ENCODE peak calls at places on chromosomes 12 and 14, in ten cellular contexts. B, S, P, Q, H, Y, L, F, N and K are unnamed samples.

GRCh38 chr12:120764766-120765165 is 39.1 kb downstream of the ACADS start:
- DNase-seq in L (no peak), H (no peak), Q (no peak), P (no peak), S (no peak), Y (no peak), N (no peak), F (no peak), B (no peak), K (no peak)

GRCh38 chr14:81511110-81511900 is 22.3 kb downstream of the SEL1L start:
- DNase-seq in S (no peak), N (no peak), Q (no peak), B (no peak), H (no peak), L (no peak), P (no peak), Y (no peak), F (no peak), K (no peak)

GRCh38 chr14:79724934-79725717 is 486.2 kb downstream of the DIO2 start:
- DNase-seq in P (no peak), B (no peak), H (no peak), Y (no peak), Q (no peak), L (peak; percentile 80), F (no peak), S (peak; percentile 26), N (no peak), K (no peak)

GRCh38 chr12:64428956-64429355 is 23.0 kb upstream of the TBK1 start:
- DNase-seq in S (no peak), P (no peak), Q (no peak), F (no peak), B (no peak), N (no peak), L (no peak), Y (no peak), H (no peak), K (no peak)

GRCh38 chr14:95460647-95461478 is 55.6 kb downstream of the SYNE3 start:
- DNase-seq in N (no peak), F (peak; percentile 37), S (no peak), L (no peak), H (peak; percentile 59), P (peak; percentile 79), Y (no peak), B (peak; percentile 63), Q (peak; percentile 61), K (no peak)

GRCh38 chr14:87994974-87995373 is 2.0 kb upstream of the GALC start:
- DNase-seq in N (no peak), H (no peak), P (no peak), B (no peak), L (no peak), Y (no peak), Q (no peak), F (no peak), S (no peak), K (no peak)

GRCh38 chr12:63668028-63668799 is at the start of gene DPY19L2:
- DNase-seq in F (no peak), L (peak; percentile 82), N (peak; percentile 83), S (peak; percentile 43), Q (peak; percentile 40), P (peak; percentile 52), H (peak; percentile 36), Y (peak; percentile 56), B (peak; percentile 93), K (peak; percentile 83)

GRCh38 chr14:61471297-61471980 is 150.1 kb downstream of the PRKCH start:
- DNase-seq in P (no peak), F (no peak), B (no peak), L (no peak), N (no peak), Q (no peak), H (no peak), S (no peak), Y (no peak), K (no peak)

GRCh38 chr14:22266141-22266442 is 322.9 kb downstream of the DAD1 start:
- DNase-seq in L (no peak), S (no peak), Q (no peak), Y (no peak), H (no peak), F (no peak), N (no peak), B (no peak), P (peak; percentile 18), K (no peak)

GRCh38 chr14:25150401-25150800 is 100.5 kb upstream of the STXBP6 start:
- DNase-seq in S (no peak), H (no peak), Y (no peak), F (no peak), Q (no peak), L (no peak), N (no peak), P (peak; percentile 10), B (no peak), K (no peak)

GRCh38 chr12:124620606-124621295 is 53.3 kb upstream of the NCOR2 start:
- DNase-seq in F (no peak), N (no peak), P (peak; percentile 33), B (no peak), S (no peak), L (no peak), Y (no peak), Q (no peak), H (no peak), K (no peak)

GRCh38 chr12:100758083-100758482 is 36.5 kb upstream of the ANO4 start:
- DNase-seq in L (no peak), H (no peak), B (no peak), Q (no peak), Y (no peak), F (no peak), N (no peak), S (no peak), P (no peak), K (no peak)

DNA sequence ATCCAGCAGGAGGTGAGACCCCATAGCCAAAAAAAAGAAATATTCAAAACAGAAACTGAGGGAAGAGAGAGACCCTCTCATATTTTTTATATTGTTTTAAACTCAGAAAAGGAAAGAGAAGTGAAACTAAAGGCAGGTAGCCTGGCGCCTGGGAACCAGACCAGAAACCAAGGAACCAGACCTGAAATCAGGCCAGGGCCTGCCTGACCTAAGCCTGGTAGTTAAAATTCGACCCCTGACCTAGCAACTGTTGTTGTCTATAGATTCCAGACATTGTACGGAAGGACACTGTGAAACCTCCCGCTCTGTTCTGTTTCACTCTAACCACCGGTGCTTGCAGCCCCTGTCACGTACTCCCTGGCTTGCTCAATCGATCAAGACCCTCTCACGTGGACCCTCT is 38.5 kb upstream of the CD163 start:
- DNase-seq in F (no peak), S (no peak), Y (no peak), Q (no peak), N (no peak), B (no peak), P (no peak), H (no peak), L (no peak), K (no peak)
- H3K27ac ChIP-seq in F (no peak overlapping the region), S (peak overlapping the region; percentile 17), Y (no peak overlapping the region), Q (no peak overlapping the region), N (peak overlapping the region; percentile 79), B (no peak overlapping the region), P (no peak overlapping the region), H (peak overlapping the region; percentile 3), L (no peak overlapping the region), K (peak overlapping the region; percentile 5)

DNA sequence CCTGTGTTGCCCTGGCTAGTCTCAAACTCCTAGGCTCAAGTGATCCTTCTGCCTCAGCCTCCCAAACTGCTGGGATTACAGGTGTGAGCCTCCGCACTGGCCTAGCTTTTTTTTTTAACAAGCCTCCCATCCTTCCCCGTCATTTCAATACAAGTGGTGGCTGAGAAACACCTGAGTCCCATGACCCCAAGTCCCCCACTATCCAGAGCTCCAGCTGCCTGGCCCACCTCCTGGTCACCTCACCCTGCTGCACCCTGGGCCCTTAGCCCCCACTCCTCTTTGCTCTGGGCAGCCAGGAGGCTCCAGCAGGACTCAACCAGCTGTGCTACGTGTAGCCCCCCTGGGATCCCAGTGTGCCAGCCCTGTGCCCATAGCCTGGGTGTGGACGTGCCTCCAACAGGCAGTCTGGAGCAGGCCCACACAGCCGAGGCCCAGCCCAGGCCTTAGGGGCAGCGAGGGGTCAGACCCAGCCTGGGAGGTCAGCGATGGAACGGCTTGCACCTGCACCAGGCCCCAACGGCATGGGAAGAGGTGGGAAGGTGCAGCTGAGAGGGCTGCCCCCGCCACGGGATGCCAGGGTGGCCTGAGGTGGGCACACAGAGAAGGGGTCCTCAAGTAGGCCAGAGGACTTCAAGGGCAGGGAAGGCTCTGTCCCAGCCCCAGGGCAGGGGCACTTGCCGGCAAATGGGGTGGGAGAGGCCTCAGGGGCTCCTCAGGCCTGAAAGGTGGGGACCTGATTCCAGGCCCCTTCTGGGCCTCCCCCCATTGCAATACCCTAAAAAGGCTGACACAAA is 6.5 kb downstream of the AHNAK2 start:
- DNase-seq in Q (no peak), N (peak; percentile 62), S (no peak), P (no peak), F (no peak), H (no peak), Y (no peak), B (no peak), L (no peak), K (no peak)
- TF ChIP-seq POLR2A in Q (no peak), N (no peak), S (no peak), P (no peak), F (no peak), H (no peak), Y (no peak), B (no peak), L (no peak), K (no peak)

GRCh38 chr12:13075786-13076570 is 27.5 kb downstream of the GSG1 start:
- DNase-seq in B (no peak), P (no peak), Q (no peak), F (no peak), Y (no peak), S (no peak), N (no peak), L (no peak), H (no peak), K (no peak)

GRCh38 chr12:13080276-13080675 is 23.2 kb downstream of the GSG1 start:
- DNase-seq in B (no peak), F (no peak), N (no peak), S (no peak), P (no peak), Q (no peak), Y (no peak), H (no peak), L (no peak), K (no peak)

GRCh38 chr12:13082866-13083265 is 20.6 kb downstream of the GSG1 start:
- DNase-seq in P (no peak), N (no peak), S (no peak), L (no peak), H (no peak), Q (no peak), F (no peak), Y (no peak), B (no peak), K (no peak)

GRCh38 chr12:13075114-13075471 is 28.4 kb downstream of the GSG1 start:
- DNase-seq in F (no peak), N (no peak), P (peak; percentile 15), L (no peak), Q (no peak), H (no peak), B (no peak), S (no peak), Y (no peak), K (no peak)

GRCh38 chr12:13079440-13079906 is 24.0 kb downstream of the GSG1 start:
- DNase-seq in Q (no peak), P (no peak), S (no peak), H (no peak), F (no peak), L (no peak), B (no peak), N (no peak), Y (no peak), K (no peak)
- TF ChIP-seq CTCF in Q (no peak), P (no peak), S (no peak), H (no peak), F (peak; percentile 36), L (no peak), B (no peak), N (no peak), Y (no peak), K (no peak)

GRCh38 chr12:9870311-9870866 is 1.2 kb upstream of the CLEC2B start:
- DNase-seq in H (no peak), Q (no peak), P (no peak), B (no peak), N (no peak), S (no peak), F (no peak), L (no peak), Y (no peak), K (no peak)
- H3K27ac ChIP-seq in H (peak overlapping the region; percentile 82), Q (no peak overlapping the region), P (peak overlapping the region; percentile 48), B (peak overlapping the region; percentile 92), N (peak overlapping the region; percentile 91), S (peak overlapping the region; percentile 83), F (no peak overlapping the region), L (no peak overlapping the region), Y (peak overlapping the region; percentile 84), K (peak overlapping the region; percentile 74)